ENCODE peak calls at places on chromosomes 3 and 15, in seven cellular contexts. D is mesendoderm, S is IMR-90, X is trophoblast cell, P is H1, R is neuronal stem cell, Q is mesenchymal stem cell. C is an unnamed sample.

GRCh38 chr3:141271279-141272033 is 39.8 kb downstream of the PXYLP1 start:
- DNase-seq in D (no peak), S (no peak), X (no peak), P (no peak), R (no peak), Q (no peak), C (no peak)

GRCh38 chr15:50067254-50067653 is 51.8 kb downstream of the ATP8B4 start:
- DNase-seq in D (no peak), S (no peak), X (no peak), P (no peak), R (no peak), Q (no peak), C (no peak)

GRCh38 chr3:196336319-196337145 is 1.7 kb downstream of the TM4SF19 start:
- DNase-seq in D (no peak), S (no peak), X (no peak), P (no peak), R (no peak), Q (no peak), C (no peak)

GRCh38 chr15:82239685-82240391 is 22.7 kb downstream of the EFL1 start:
- DNase-seq in D (peak; percentile 40), S (no peak), X (no peak), P (no peak), R (no peak), Q (no peak), C (no peak)

GRCh38 chr15:90885432-90886290 is 1.4 kb downstream of the FES start:
- DNase-seq in D (peak; percentile 69), S (peak; percentile 51), X (peak; percentile 59), P (peak; percentile 96), R (peak; percentile 74), Q (peak; percentile 64), C (peak; percentile 79)

GRCh38 chr3:52317601-52318000 is 1.5 kb downstream of the DNAH1 start:
- DNase-seq in D (peak; percentile 91), S (peak; percentile 11), X (peak; percentile 65), P (peak; percentile 92), R (peak; percentile 58), Q (peak; percentile 55), C (peak; percentile 91)

GRCh38 chr3:31893174-31893573 is 87.9 kb downstream of the OSBPL10 start:
- DNase-seq in D (no peak), S (peak; percentile 12), X (no peak), P (no peak), R (no peak), Q (peak; percentile 25), C (no peak)

GRCh38 chr15:39058371-39059131 is 493.9 kb upstream of the RASGRP1 start:
- DNase-seq in D (no peak), S (no peak), X (no peak), P (no peak), R (no peak), Q (no peak), C (no peak)

GRCh38 chr3:39982665-39983357 is 173.4 kb downstream of the MYRIP start:
- DNase-seq in D (no peak), S (no peak), X (no peak), P (no peak), R (no peak), Q (no peak), C (no peak)

GRCh38 chr15:85750807-85751730 is 43.7 kb downstream of the KLHL25 start:
- DNase-seq in D (peak; percentile 75), S (no peak), X (no peak), P (peak; percentile 77), R (no peak), Q (no peak), C (peak; percentile 87)

GRCh38 chr3:160200328-160200727 is 24.9 kb upstream of the C3orf80 start:
- DNase-seq in D (no peak), S (no peak), X (no peak), P (no peak), R (no peak), Q (no peak), C (no peak)

GRCh38 chr3:46903341-46904302 is 26.1 kb downstream of the PTH1R start:
- DNase-seq in D (peak; percentile 65), S (peak; percentile 49), X (no peak), P (no peak), R (no peak), Q (peak; percentile 51), C (no peak)

GRCh38 chr15:27234593-27234992 is 263.6 kb downstream of the GABRG3 start:
- DNase-seq in D (no peak), S (no peak), X (no peak), P (no peak), R (no peak), Q (no peak), C (no peak)

GRCh38 chr3:112640864-112641751 is at the start of gene CCDC80:
- DNase-seq in D (peak; percentile 90), S (peak; percentile 94), X (peak; percentile 76), P (no peak), R (no peak), Q (peak; percentile 99), C (no peak)

GRCh38 chr15:70826634-70827033 is 27.3 kb downstream of the LARP6 start:
- DNase-seq in D (no peak), S (peak; percentile 74), X (peak; percentile 6), P (no peak), R (no peak), Q (peak; percentile 58), C (no peak)

GRCh38 chr3:139456391-139456790 is 19.9 kb downstream of the RBP2 start:
- DNase-seq in D (no peak), S (no peak), X (no peak), P (no peak), R (no peak), Q (no peak), C (no peak)

GRCh38 chr3:139460096-139460495 is 16.2 kb downstream of the RBP2 start:
- DNase-seq in D (no peak), S (no peak), X (no peak), P (no peak), R (no peak), Q (no peak), C (no peak)

GRCh38 chr3:139458348-139458747 is 18.0 kb downstream of the RBP2 start:
- DNase-seq in D (no peak), S (no peak), X (no peak), P (no peak), R (no peak), Q (no peak), C (no peak)

GRCh38 chr3:139457066-139457465 is 19.2 kb downstream of the RBP2 start:
- DNase-seq in D (no peak), S (no peak), X (no peak), P (no peak), R (no peak), Q (no peak), C (no peak)

DNA sequence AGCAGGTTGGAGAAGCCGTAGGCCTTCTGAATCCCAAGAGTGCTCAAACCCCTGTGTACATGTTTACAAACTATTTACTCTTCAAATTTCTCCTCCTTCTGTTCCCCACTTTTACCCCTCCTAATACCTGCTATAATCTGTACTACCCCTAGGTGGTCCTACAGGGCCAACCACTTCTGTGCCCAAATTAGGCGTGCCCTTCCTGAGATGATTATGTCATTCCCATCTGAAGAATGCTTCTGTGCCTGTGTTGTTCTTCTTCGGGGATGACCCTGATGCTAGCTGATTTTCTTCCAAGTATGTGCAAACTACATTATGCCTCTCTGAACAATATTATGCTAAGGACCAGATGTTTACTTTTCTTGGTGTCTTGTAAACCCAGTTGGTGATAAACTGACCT is 20.5 kb downstream of the RBP2 start:
- DNase-seq in D (peak; percentile 64), S (no peak), X (no peak), P (no peak), R (no peak), Q (no peak), C (no peak)
- H2AK5ac ChIP-seq in D (no peak overlapping the region), S (no peak overlapping the region), X (no peak overlapping the region), P (no peak overlapping the region), R (no peak overlapping the region), Q (no peak overlapping the region), C (no peak overlapping the region)

GRCh38 chr15:41814534-41814933 is 13.4 kb upstream of the JMJD7 start:
- DNase-seq in D (no peak), S (no peak), X (no peak), P (no peak), R (no peak), Q (no peak), C (no peak)

GRCh38 chr15:41810651-41811431 is 17.1 kb upstream of the JMJD7 start:
- DNase-seq in D (no peak), S (no peak), X (no peak), P (no peak), R (no peak), Q (peak; percentile 36), C (no peak)

GRCh38 chr15:41811432-41812195 is 16.3 kb upstream of the JMJD7 start:
- DNase-seq in D (peak; percentile 84), S (peak; percentile 81), X (peak; percentile 80), P (peak; percentile 91), R (peak; percentile 64), Q (peak; percentile 85), C (peak; percentile 81)

GRCh38 chr15:41813426-41813825 is 14.5 kb upstream of the JMJD7 start:
- DNase-seq in D (no peak), S (no peak), X (no peak), P (no peak), R (no peak), Q (no peak), C (no peak)

GRCh38 chr15:41812820-41813375 is 15.0 kb upstream of the JMJD7 start:
- DNase-seq in D (no peak), S (no peak), X (no peak), P (no peak), R (no peak), Q (no peak), C (no peak)
- H2AK5ac ChIP-seq in D (no peak overlapping the region), S (no peak overlapping the region), X (no peak overlapping the region), P (no peak overlapping the region), R (no peak overlapping the region), Q (no peak overlapping the region), C (no peak overlapping the region)

DNA sequence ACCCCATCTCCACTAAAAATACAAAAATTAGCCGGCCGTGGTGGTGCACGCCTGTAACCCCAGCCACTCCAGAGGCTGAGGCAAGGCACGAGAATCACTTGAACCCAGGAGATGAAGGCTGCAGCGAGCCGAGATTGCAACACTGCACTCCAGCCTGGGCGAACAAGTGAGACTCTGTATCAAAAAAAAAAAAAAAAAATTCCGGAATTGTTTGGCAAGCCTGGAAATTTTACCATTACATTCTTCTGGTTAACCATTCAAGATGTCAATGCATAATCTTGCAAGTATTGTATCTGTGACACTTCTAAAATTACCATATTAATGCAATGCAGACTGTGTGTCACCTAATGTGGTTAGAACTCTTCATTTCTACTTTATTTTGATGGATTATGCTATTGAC is 67.0 kb downstream of the CSNK1G1 start:
- DNase-seq in D (no peak), S (no peak), X (no peak), P (no peak), R (no peak), Q (peak; percentile 55), C (no peak)
- H2AK5ac ChIP-seq in D (no peak overlapping the region), S (no peak overlapping the region), X (no peak overlapping the region), P (no peak overlapping the region), R (no peak overlapping the region), Q (no peak overlapping the region), C (no peak overlapping the region)

GRCh38 chr3:55159016-55159415 is 231.2 kb upstream of the LRTM1 start:
- DNase-seq in D (no peak), S (no peak), X (no peak), P (no peak), R (no peak), Q (peak; percentile 38), C (no peak)

GRCh38 chr3:55161256-55161655 is 233.4 kb upstream of the LRTM1 start:
- DNase-seq in D (no peak), S (peak; percentile 33), X (no peak), P (no peak), R (no peak), Q (no peak), C (no peak)

GRCh38 chr3:55162031-55162784 is 234.3 kb upstream of the LRTM1 start:
- DNase-seq in D (no peak), S (peak; percentile 82), X (no peak), P (no peak), R (no peak), Q (peak; percentile 85), C (no peak)

GRCh38 chr3:55159711-55160110 is 231.9 kb upstream of the LRTM1 start:
- DNase-seq in D (no peak), S (no peak), X (no peak), P (no peak), R (no peak), Q (no peak), C (no peak)

GRCh38 chr3:55160241-55160877 is 232.5 kb upstream of the LRTM1 start:
- DNase-seq in D (peak; percentile 45), S (peak; percentile 100), X (peak; percentile 78), P (no peak), R (no peak), Q (peak; percentile 100), C (no peak)
- H2AK5ac ChIP-seq in D (no peak overlapping the region), S (peak overlapping the region; percentile 97), X (no peak overlapping the region), P (no peak overlapping the region), R (no peak overlapping the region), Q (no peak overlapping the region), C (no peak overlapping the region)